ENCODE peak calls at places on chromosomes 12 and 14, in four cellular contexts. One of them, this sample, is unnamed.
A peak's percentile ranks its signal among the peaks of the same experiment; 100 is the strongest.

GRCh38 chr12:55743131-55743921 is 404 bp downstream of the GDF11 start:
- DNase-seq in foreskin fibroblast: peak; percentile 65
- DNase-seq in NCI-H1105 treated with DMSO at 0.1 percent for 48 hours: no peak
- DNase-seq in HEK293T: peak; percentile 61
- DNase-seq in this sample: peak; percentile 85

GRCh38 chr14:80425686-80426085 is 214.4 kb upstream of the DIO2 start:
- DNase-seq in foreskin fibroblast: peak; percentile 89
- DNase-seq in NCI-H1105 treated with DMSO at 0.1 percent for 48 hours: no peak
- DNase-seq in HEK293T: no peak
- DNase-seq in this sample: no peak

GRCh38 chr12:114395755-114396152 is 10.2 kb downstream of the TBX5 start:
- DNase-seq in foreskin fibroblast: peak; percentile 91
- DNase-seq in NCI-H1105 treated with DMSO at 0.1 percent for 48 hours: no peak
- DNase-seq in HEK293T: no peak
- DNase-seq in this sample: no peak

GRCh38 chr12:54988402-54989054 is 4.0 kb upstream of the TESPA1 start:
- DNase-seq in foreskin fibroblast: peak; percentile 8
- DNase-seq in NCI-H1105 treated with DMSO at 0.1 percent for 48 hours: peak; percentile 74
- DNase-seq in HEK293T: no peak
- DNase-seq in this sample: peak; percentile 62

GRCh38 chr12:84785951-84786350 is 126.6 kb downstream of the SLC6A15 start:
- DNase-seq in foreskin fibroblast: no peak
- DNase-seq in NCI-H1105 treated with DMSO at 0.1 percent for 48 hours: no peak
- DNase-seq in HEK293T: no peak
- DNase-seq in this sample: no peak

GRCh38 chr14:69580009-69580577 is 5.4 kb upstream of the CCDC177 start:
- DNase-seq in foreskin fibroblast: peak; percentile 78
- DNase-seq in NCI-H1105 treated with DMSO at 0.1 percent for 48 hours: peak; percentile 8
- DNase-seq in HEK293T: peak; percentile 65
- DNase-seq in this sample: peak; percentile 51

GRCh38 chr12:124914392-124915248 is at the start of gene UBC:
- DNase-seq in foreskin fibroblast: peak; percentile 94
- DNase-seq in NCI-H1105 treated with DMSO at 0.1 percent for 48 hours: no peak
- DNase-seq in HEK293T: peak; percentile 78
- DNase-seq in this sample: peak; percentile 89

GRCh38 chr12:123387508-123388217 is 3.7 kb downstream of the KMT5A start:
- DNase-seq in foreskin fibroblast: no peak
- DNase-seq in NCI-H1105 treated with DMSO at 0.1 percent for 48 hours: no peak
- DNase-seq in HEK293T: no peak
- DNase-seq in this sample: no peak

GRCh38 chr12:54587315-54587821 is 1.1 kb downstream of the PPP1R1A start:
- DNase-seq in foreskin fibroblast: no peak
- DNase-seq in NCI-H1105 treated with DMSO at 0.1 percent for 48 hours: no peak
- DNase-seq in HEK293T: no peak
- DNase-seq in this sample: no peak

GRCh38 chr14:100239200-100239839 is 376 bp downstream of the YY1 start:
- DNase-seq in foreskin fibroblast: no peak
- DNase-seq in NCI-H1105 treated with DMSO at 0.1 percent for 48 hours: no peak
- DNase-seq in HEK293T: no peak
- DNase-seq in this sample: peak; percentile 26

GRCh38 chr14:79989990-79990389 is 221.3 kb downstream of the DIO2 start:
- DNase-seq in foreskin fibroblast: no peak
- DNase-seq in NCI-H1105 treated with DMSO at 0.1 percent for 48 hours: no peak
- DNase-seq in HEK293T: no peak
- DNase-seq in this sample: no peak

GRCh38 chr12:4579305-4580097 is 17.5 kb downstream of the DYRK4 start:
- DNase-seq in foreskin fibroblast: peak; percentile 14
- DNase-seq in NCI-H1105 treated with DMSO at 0.1 percent for 48 hours: no peak
- DNase-seq in HEK293T: no peak
- DNase-seq in this sample: peak; percentile 29

GRCh38 chr12:94263011-94263786 is 114.8 kb downstream of the PLXNC1 start:
- DNase-seq in foreskin fibroblast: no peak
- DNase-seq in NCI-H1105 treated with DMSO at 0.1 percent for 48 hours: no peak
- DNase-seq in HEK293T: no peak
- DNase-seq in this sample: peak; percentile 46

GRCh38 chr12:68310370-68310769 is 21.8 kb downstream of the MDM1 start:
- DNase-seq in foreskin fibroblast: peak; percentile 85
- DNase-seq in NCI-H1105 treated with DMSO at 0.1 percent for 48 hours: no peak
- DNase-seq in HEK293T: no peak
- DNase-seq in this sample: no peak

This sample was measured in BE2C.